ENCODE peak calls at places on chromosomes 6 and 20, in ten cellular contexts. X, N, I, F, A, R, E, L, P and B are unnamed samples.

GRCh38 chr6:90146914-90147668 is 149.6 kb downstream of the BACH2 start:
- DNase-seq in X (no peak), N (no peak), I (no peak), F (no peak), A (no peak), R (no peak), E (no peak), L (peak; percentile 13), P (no peak), B (no peak)

GRCh38 chr6:10151144-10151915 is 263.5 kb downstream of the TFAP2A start:
- DNase-seq in X (no peak), N (no peak), I (no peak), F (no peak), A (no peak), R (no peak), E (no peak), L (no peak), P (no peak), B (no peak)

GRCh38 chr6:1468126-1468525 is 78.8 kb downstream of the FOXF2 start:
- DNase-seq in X (no peak), N (no peak), I (no peak), F (no peak), A (no peak), R (no peak), E (no peak), L (no peak), P (no peak), B (no peak)

GRCh38 chr20:2624190-2624589 is 28.2 kb upstream of the NOP56 start:
- DNase-seq in X (no peak), N (no peak), I (no peak), F (no peak), A (peak; percentile 23), R (no peak), E (no peak), L (no peak), P (no peak), B (no peak)

GRCh38 chr20:16785221-16785620 is 37.1 kb downstream of the OTOR start:
- DNase-seq in X (no peak), N (no peak), I (no peak), F (no peak), A (no peak), R (no peak), E (no peak), L (no peak), P (no peak), B (no peak)

GRCh38 chr20:40868568-40869223 is 159.9 kb upstream of the TOP1 start:
- DNase-seq in X (no peak), N (peak; percentile 48), I (no peak), F (peak; percentile 21), A (no peak), R (no peak), E (no peak), L (no peak), P (no peak), B (no peak)

GRCh38 chr20:48862279-48862678 is 34.5 kb upstream of the PREX1 start:
- DNase-seq in X (no peak), N (no peak), I (no peak), F (no peak), A (no peak), R (no peak), E (no peak), L (no peak), P (no peak), B (no peak)

GRCh38 chr6:39357998-39358686 is 35.6 kb upstream of the KCNK16 start:
- DNase-seq in X (no peak), N (no peak), I (peak; percentile 50), F (peak; percentile 75), A (no peak), R (peak; percentile 46), E (no peak), L (no peak), P (no peak), B (no peak)

GRCh38 chr6:144234935-144235334 is 50.2 kb upstream of the UTRN start:
- DNase-seq in X (no peak), N (no peak), I (no peak), F (no peak), A (no peak), R (no peak), E (no peak), L (no peak), P (no peak), B (no peak)

GRCh38 chr20:25083773-25084615 is 2.1 kb upstream of the VSX1 start:
- DNase-seq in X (peak; percentile 64), N (no peak), I (no peak), F (peak; percentile 51), A (no peak), R (no peak), E (no peak), L (no peak), P (no peak), B (peak; percentile 48)

GRCh38 chr6:124798942-124799496 is 163.2 kb upstream of the RNF217 start:
- DNase-seq in X (no peak), N (no peak), I (no peak), F (no peak), A (no peak), R (no peak), E (no peak), L (no peak), P (no peak), B (no peak)

GRCh38 chr20:62360854-62361798 is 6.0 kb downstream of the LAMA5 start:
- DNase-seq in X (no peak), N (no peak), I (peak; percentile 14), F (peak; percentile 41), A (no peak), R (no peak), E (no peak), L (no peak), P (no peak), B (no peak)

GRCh38 chr6:93017213-93017612 is 402.1 kb downstream of the EPHA7 start:
- DNase-seq in X (no peak), N (no peak), I (no peak), F (peak; percentile 19), A (no peak), R (no peak), E (no peak), L (no peak), P (no peak), B (no peak)